ENCODE peak calls at places on chromosomes 4 and X, in seven cellular contexts. A, G, Q, O, E, D and K are unnamed samples.

GRCh38 chr4:115154826-115155225 is 41.4 kb upstream of the NDST4 start:
- DNase-seq in Q (peak; percentile 13), E (no peak), A (peak; percentile 19), G (no peak), D (peak; percentile 69), O (no peak), K (peak; percentile 58)

GRCh38 chr4:188822698-188823097 is 683.5 kb downstream of the TRIML1 start:
- DNase-seq in O (no peak), A (no peak), D (peak; percentile 36), Q (peak; percentile 3), G (peak; percentile 26), E (no peak), K (no peak)

GRCh38 chr4:52836653-52837052 is 25.5 kb upstream of the RASL11B start:
- DNase-seq in Q (no peak), E (no peak), D (no peak), A (no peak), G (no peak), O (no peak), K (peak; percentile 93)

GRCh38 chrX:123740006-123740405 is 7.2 kb upstream of the THOC2 start:
- DNase-seq in D (peak; percentile 7), O (no peak), Q (peak; percentile 41), A (no peak), G (no peak), E (no peak), K (no peak)

GRCh38 chr4:183422962-183423653 is 21.3 kb upstream of the CDKN2AIP start:
- DNase-seq in G (no peak), O (peak; percentile 79), E (no peak), Q (no peak), A (no peak), D (peak; percentile 22), K (peak; percentile 72)

GRCh38 chr4:28007693-28008092 is 1147.1 kb downstream of the STIM2 start:
- DNase-seq in O (no peak), G (no peak), E (no peak), A (no peak), D (no peak), Q (no peak), K (no peak)

GRCh38 chr4:5378002-5378401 is 326.7 kb downstream of the STK32B start:
- DNase-seq in Q (peak; percentile 19), O (no peak), E (no peak), A (peak; percentile 1), D (no peak), G (no peak), K (peak; percentile 54)

GRCh38 chr4:105619193-105619931 is 66.9 kb downstream of the ARHGEF38 start:
- DNase-seq in O (peak; percentile 38), Q (no peak), A (peak; percentile 34), E (no peak), G (no peak), D (no peak), K (no peak)

GRCh38 chrX:40922307-40922706 is 162.9 kb upstream of the USP9X start:
- DNase-seq in Q (no peak), D (peak; percentile 49), E (no peak), O (peak; percentile 53), G (no peak), A (no peak), K (peak; percentile 59)

GRCh38 chrX:71301195-71301924 is at the start of gene ITGB1BP2:
- DNase-seq in A (no peak), Q (no peak), O (no peak), D (peak; percentile 57), G (no peak), E (no peak), K (no peak)

GRCh38 chr4:74764119-74764518 is 30.2 kb downstream of the BTC start:
- DNase-seq in E (no peak), Q (no peak), D (no peak), A (no peak), O (peak; percentile 80), G (no peak), K (no peak)

GRCh38 chr4:78242071-78242470 is 184.9 kb downstream of the FRAS1 start:
- DNase-seq in Q (no peak), A (no peak), G (no peak), D (peak; percentile 82), E (no peak), O (peak; percentile 81), K (peak; percentile 36)

GRCh38 chr4:1375761-1376322 is 28.8 kb downstream of the UVSSA start:
- DNase-seq in G (no peak), O (no peak), E (no peak), Q (no peak), A (no peak), D (no peak), K (no peak)

GRCh38 chr4:986428-986948 is 356 bp upstream of the IDUA start:
- DNase-seq in A (no peak), D (no peak), E (no peak), G (no peak), O (no peak), Q (no peak), K (peak; percentile 10)

GRCh38 chr4:184348311-184349233 is 125.8 kb downstream of the IRF2 start:
- DNase-seq in E (no peak), A (no peak), O (peak; percentile 73), G (no peak), Q (no peak), D (no peak), K (no peak)

GRCh38 chrX:134692233-134692632 is 34.0 kb upstream of the PLAC1 start:
- DNase-seq in A (no peak), Q (no peak), O (no peak), E (no peak), D (no peak), G (no peak), K (no peak)

GRCh38 chr4:80201326-80202151 is 4.2 kb downstream of the PRDM8 start:
- DNase-seq in E (peak; percentile 44), Q (no peak), D (no peak), A (no peak), G (no peak), O (no peak), K (peak; percentile 62)

GRCh38 chrX:71111851-71112468 is 583 bp upstream of the IL2RG start:
- DNase-seq in G (no peak), D (no peak), E (no peak), O (no peak), A (no peak), Q (no peak), K (no peak)

GRCh38 chr4:123315617-123316016 is 81.0 kb upstream of the SPRY1 start:
- DNase-seq in O (no peak), Q (no peak), A (no peak), D (no peak), E (no peak), G (no peak), K (no peak)

GRCh38 chrX:1925053-1925481 is 310.2 kb downstream of the ASMT start:
- DNase-seq in A (peak; percentile 14), Q (no peak), O (no peak), G (no peak), E (no peak), D (no peak), K (peak; percentile 8)

GRCh38 chrX:17584248-17584681 is 153.0 kb upstream of the SCML1 start:
- DNase-seq in D (peak; percentile 56), G (no peak), Q (no peak), O (peak; percentile 42), A (no peak), E (no peak), K (peak; percentile 72)

GRCh38 chr4:45855857-45856256 is 268.0 kb downstream of the GABRG1 start:
- DNase-seq in A (no peak), G (no peak), D (no peak), Q (no peak), E (no peak), O (no peak), K (no peak)

GRCh38 chr4:139470997-139471665 is 17.2 kb downstream of the RAB33B start:
- DNase-seq in E (no peak), A (no peak), G (no peak), Q (no peak), D (no peak), O (no peak), K (no peak)

GRCh38 chr4:65190780-65191179 is 479.5 kb downstream of the EPHA5 start:
- DNase-seq in A (no peak), O (peak; percentile 0), D (no peak), Q (no peak), G (no peak), E (no peak), K (no peak)

GRCh38 chr4:39442910-39443480 is 15.7 kb downstream of the RPL9 start:
- DNase-seq in E (no peak), O (no peak), Q (no peak), A (no peak), D (no peak), G (no peak), K (no peak)

GRCh38 chrX:101749436-101749835 is 89.8 kb upstream of the ARMCX2 start:
- DNase-seq in A (no peak), Q (no peak), D (peak; percentile 46), E (no peak), O (no peak), G (no peak), K (peak; percentile 0)

GRCh38 chrX:104324871-104325585 is 70.3 kb upstream of the ESX1 start:
- DNase-seq in O (peak; percentile 80), D (peak; percentile 53), G (no peak), Q (no peak), E (no peak), A (no peak), K (no peak)

GRCh38 chr4:157358851-157359250 is 138.3 kb downstream of the GRIA2 start:
- DNase-seq in D (no peak), A (no peak), E (no peak), Q (no peak), O (no peak), G (no peak), K (no peak)

GRCh38 chr4:102036619-102037376 is 246.3 kb downstream of the BANK1 start:
- DNase-seq in E (no peak), G (no peak), A (peak; percentile 33), D (peak; percentile 74), Q (no peak), O (peak; percentile 41), K (peak; percentile 49)

GRCh38 chrX:104112326-104112951 is at the start of gene ZCCHC18:
- DNase-seq in Q (peak; percentile 84), O (peak; percentile 2), D (peak; percentile 22), E (peak; percentile 7), G (peak; percentile 25), A (peak; percentile 56), K (peak; percentile 29)

GRCh38 chrX:153696100-153696499 is 8.4 kb downstream of the SLC6A8 start:
- DNase-seq in D (no peak), G (no peak), A (no peak), E (no peak), O (no peak), Q (no peak), K (no peak)

GRCh38 chr4:16516796-16517413 is 290.6 kb upstream of the TAPT1 start:
- DNase-seq in D (no peak), A (peak; percentile 8), G (no peak), E (no peak), Q (no peak), O (no peak), K (peak; percentile 82)

GRCh38 chrX:40154853-40155616 is 57.3 kb upstream of the BCOR start:
- DNase-seq in D (peak; percentile 38), O (no peak), E (no peak), A (peak; percentile 71), G (peak; percentile 78), Q (no peak), K (no peak)

GRCh38 chr4:165991325-165992180 is 118.5 kb downstream of the TLL1 start:
- DNase-seq in A (no peak), O (peak; percentile 32), E (no peak), D (no peak), G (no peak), Q (no peak), K (peak; percentile 17)

GRCh38 chrX:46837543-46838481 is 969 bp downstream of the RP2 start:
- DNase-seq in D (peak; percentile 38), O (peak; percentile 70), Q (no peak), A (no peak), E (no peak), G (no peak), K (no peak)